ENCODE peak calls at places on chromosomes 7 and 10, in six cellular contexts. One of them, this sample, is unnamed. For H3K4me1, the result is how much of the 10 kb centered on the place peaks cover.

GRCh38 chr7:5779108-5779507 is 2.4 kb downstream of the RNF216 start:
- DNase-seq in colonic mucosa: no peak
- DNase-seq in fibroblast of lung: no peak
- DNase-seq in mammary epithelial cell: no peak
- DNase-seq in HCT116: no peak
- DNase-seq in ovary: no peak
- DNase-seq in this sample: no peak

GRCh38 chr7:148156248-148156647 is 434.3 kb upstream of the C7orf33 start:
- DNase-seq in colonic mucosa: no peak
- DNase-seq in fibroblast of lung: no peak
- DNase-seq in mammary epithelial cell: no peak
- DNase-seq in HCT116: no peak
- DNase-seq in ovary: no peak
- DNase-seq in this sample: no peak

GRCh38 chr10:49161411-49161997 is 26.7 kb downstream of the TMEM273 start:
- DNase-seq in colonic mucosa: no peak
- DNase-seq in fibroblast of lung: peak
- DNase-seq in mammary epithelial cell: peak
- DNase-seq in HCT116: no peak
- DNase-seq in ovary: no peak
- DNase-seq in this sample: no peak

GRCh38 chr7:102230593-102230992 is 56.1 kb upstream of the SH2B2 start:
- DNase-seq in colonic mucosa: no peak
- DNase-seq in fibroblast of lung: peak
- DNase-seq in mammary epithelial cell: peak
- DNase-seq in HCT116: no peak
- DNase-seq in ovary: no peak
- DNase-seq in this sample: no peak

GRCh38 chr7:34844936-34845665 is 187.1 kb downstream of the NPSR1 start:
- DNase-seq in colonic mucosa: no peak
- DNase-seq in fibroblast of lung: no peak
- DNase-seq in mammary epithelial cell: no peak
- DNase-seq in HCT116: no peak
- DNase-seq in ovary: no peak
- DNase-seq in this sample: no peak

GRCh38 chr7:131272086-131272485 is 55.6 kb upstream of the MKLN1 start:
- DNase-seq in colonic mucosa: no peak
- DNase-seq in fibroblast of lung: no peak
- DNase-seq in mammary epithelial cell: no peak
- DNase-seq in HCT116: no peak
- DNase-seq in ovary: no peak
- DNase-seq in this sample: no peak

GRCh38 chr10:65941098-65941655 is 984.7 kb upstream of the LRRTM3 start:
- DNase-seq in colonic mucosa: no peak
- DNase-seq in fibroblast of lung: no peak
- DNase-seq in mammary epithelial cell: no peak
- DNase-seq in HCT116: no peak
- DNase-seq in ovary: no peak
- DNase-seq in this sample: no peak

GRCh38 chr10:92757066-92757716 is 67.4 kb downstream of the HHEX start:
- DNase-seq in colonic mucosa: peak
- DNase-seq in fibroblast of lung: peak
- DNase-seq in mammary epithelial cell: peak
- DNase-seq in HCT116: peak
- DNase-seq in ovary: peak
- DNase-seq in this sample: peak

GRCh38 chr7:57646901-57647246 is 196.9 kb downstream of the ZNF716 start:
- DNase-seq in colonic mucosa: no peak
- DNase-seq in fibroblast of lung: no peak
- DNase-seq in mammary epithelial cell: no peak
- DNase-seq in HCT116: no peak
- DNase-seq in ovary: no peak
- DNase-seq in this sample: no peak

GRCh38 chr7:7870590-7870989 is 98.0 kb upstream of the GLCCI1 start:
- DNase-seq in colonic mucosa: no peak
- DNase-seq in fibroblast of lung: no peak
- DNase-seq in mammary epithelial cell: no peak
- DNase-seq in HCT116: no peak
- DNase-seq in ovary: no peak
- DNase-seq in this sample: no peak

GRCh38 chr7:86745019-86745745 is 101.5 kb downstream of the GRM3 start:
- DNase-seq in colonic mucosa: no peak
- DNase-seq in fibroblast of lung: no peak
- DNase-seq in mammary epithelial cell: no peak
- DNase-seq in HCT116: no peak
- DNase-seq in ovary: no peak
- DNase-seq in this sample: no peak

GRCh38 chr7:3157541-3158287 is 114.0 kb upstream of the CARD11 start:
- DNase-seq in colonic mucosa: no peak
- DNase-seq in fibroblast of lung: no peak
- DNase-seq in mammary epithelial cell: no peak
- DNase-seq in HCT116: no peak
- DNase-seq in ovary: no peak
- DNase-seq in this sample: no peak

GRCh38 chr7:139850906-139851305 is 21.8 kb downstream of the TBXAS1 start:
- DNase-seq in colonic mucosa: no peak
- DNase-seq in fibroblast of lung: peak
- DNase-seq in mammary epithelial cell: no peak
- DNase-seq in HCT116: no peak
- DNase-seq in ovary: no peak
- DNase-seq in this sample: no peak

GRCh38 chr10:129096340-129096984 is 370.6 kb upstream of the MGMT start:
- DNase-seq in colonic mucosa: no peak
- DNase-seq in fibroblast of lung: peak
- DNase-seq in mammary epithelial cell: no peak
- DNase-seq in HCT116: no peak
- DNase-seq in ovary: no peak
- DNase-seq in this sample: peak

GRCh38 chr7:7757576-7757975 is 39.2 kb upstream of the RPA3 start:
- DNase-seq in colonic mucosa: no peak
- DNase-seq in fibroblast of lung: no peak
- DNase-seq in mammary epithelial cell: no peak
- DNase-seq in HCT116: no peak
- DNase-seq in ovary: no peak
- DNase-seq in this sample: no peak

GRCh38 chr7:84294907-84295455 is 100.4 kb upstream of the SEMA3A start:
- DNase-seq in colonic mucosa: no peak
- DNase-seq in fibroblast of lung: no peak
- DNase-seq in mammary epithelial cell: no peak
- DNase-seq in HCT116: no peak
- DNase-seq in ovary: no peak
- DNase-seq in this sample: no peak

GRCh38 chr7:4549681-4550080 is 132.4 kb upstream of the FOXK1 start:
- DNase-seq in colonic mucosa: no peak
- DNase-seq in fibroblast of lung: no peak
- DNase-seq in mammary epithelial cell: no peak
- DNase-seq in HCT116: no peak
- DNase-seq in ovary: no peak
- DNase-seq in this sample: no peak

GRCh38 chr7:74584160-74584954 is 73.2 kb upstream of the GTF2I start:
- DNase-seq in colonic mucosa: peak
- DNase-seq in fibroblast of lung: no peak
- DNase-seq in mammary epithelial cell: no peak
- DNase-seq in HCT116: no peak
- DNase-seq in ovary: no peak
- DNase-seq in this sample: no peak

GRCh38 chr7:78226059-78226658 is 427.6 kb downstream of the PHTF2 start:
- DNase-seq in colonic mucosa: peak
- DNase-seq in fibroblast of lung: peak
- DNase-seq in mammary epithelial cell: peak
- DNase-seq in HCT116: peak
- DNase-seq in ovary: peak
- DNase-seq in this sample: no peak

GRCh38 chr7:50073093-50073492 is 20.0 kb downstream of the ZPBP start:
- DNase-seq in colonic mucosa: no peak
- DNase-seq in fibroblast of lung: no peak
- DNase-seq in mammary epithelial cell: no peak
- DNase-seq in HCT116: no peak
- DNase-seq in ovary: no peak
- DNase-seq in this sample: no peak

GRCh38 chr7:50068850-50069551 is 24.0 kb downstream of the ZPBP start:
- DNase-seq in colonic mucosa: peak
- DNase-seq in fibroblast of lung: no peak
- DNase-seq in mammary epithelial cell: peak
- DNase-seq in HCT116: peak
- DNase-seq in ovary: no peak
- DNase-seq in this sample: no peak

GRCh38 chr7:50069613-50070012 is 23.4 kb downstream of the ZPBP start:
- DNase-seq in colonic mucosa: no peak
- DNase-seq in fibroblast of lung: no peak
- DNase-seq in mammary epithelial cell: peak
- DNase-seq in HCT116: no peak
- DNase-seq in ovary: no peak
- DNase-seq in this sample: no peak

GRCh38 chr7:50068026-50068425 is 25.0 kb downstream of the ZPBP start:
- DNase-seq in colonic mucosa: peak
- DNase-seq in fibroblast of lung: no peak
- DNase-seq in mammary epithelial cell: peak
- DNase-seq in HCT116: peak
- DNase-seq in ovary: no peak
- DNase-seq in this sample: no peak
- H3K4me3 ChIP-seq in colonic mucosa: no peak
- H3K4me3 ChIP-seq in fibroblast of lung: no peak
- H3K4me3 ChIP-seq in mammary epithelial cell: no peak
- H3K4me3 ChIP-seq in HCT116: no peak
- H3K4me3 ChIP-seq in ovary: no peak
- H3K4me3 ChIP-seq in this sample: peak

DNA sequence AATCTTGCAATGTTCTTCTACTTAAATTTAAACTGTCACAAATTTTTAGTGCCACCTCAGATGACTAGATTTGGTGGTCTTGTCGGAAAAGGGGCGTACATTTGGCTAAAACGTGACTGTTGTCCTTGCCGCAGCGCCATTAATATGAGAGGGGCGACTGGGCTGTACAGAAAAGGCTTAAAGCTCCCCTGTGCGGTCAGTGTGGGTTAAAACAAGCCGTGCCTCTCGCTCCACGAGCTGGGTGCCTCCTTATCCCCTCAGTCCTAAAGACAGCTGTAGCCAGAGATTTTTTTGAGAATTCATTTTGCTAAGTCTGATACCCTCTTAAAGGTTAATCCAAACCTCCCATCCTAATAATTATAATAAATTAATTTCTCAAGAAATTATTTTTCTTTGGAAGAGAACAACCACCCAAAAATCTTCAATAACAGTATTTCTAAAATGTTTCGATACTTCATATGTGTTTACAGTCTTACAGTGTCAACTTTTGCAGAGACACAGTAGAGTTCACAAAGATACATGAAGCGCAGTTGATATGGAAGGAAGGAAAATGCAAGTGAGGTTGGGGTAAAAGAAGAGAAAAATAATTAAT is 68.6 kb downstream of the C7orf25 start:
- DNase-seq in colonic mucosa: peak
- DNase-seq in fibroblast of lung: peak
- DNase-seq in mammary epithelial cell: no peak
- DNase-seq in HCT116: peak
- DNase-seq in ovary: peak
- DNase-seq in this sample: no peak
- TF ChIP-seq CTCF in colonic mucosa: peak
- TF ChIP-seq CTCF in fibroblast of lung: peak
- TF ChIP-seq CTCF in mammary epithelial cell: peak
- TF ChIP-seq CTCF in HCT116: peak
- TF ChIP-seq CTCF in ovary: peak
- TF ChIP-seq CTCF in this sample: peak

GRCh38 chr7:107933386-107934013 is 42.5 kb downstream of the DLD start:
- DNase-seq in colonic mucosa: no peak
- DNase-seq in fibroblast of lung: no peak
- DNase-seq in mammary epithelial cell: no peak
- DNase-seq in HCT116: no peak
- DNase-seq in ovary: no peak
- DNase-seq in this sample: no peak
- H3K4me1 ChIP-seq in colonic mucosa: under half
- H3K4me1 ChIP-seq in fibroblast of lung: under half
- H3K4me1 ChIP-seq in mammary epithelial cell: under half
- H3K4me1 ChIP-seq in HCT116: under half
- H3K4me1 ChIP-seq in ovary: under half
- H3K4me1 ChIP-seq in this sample: under half

DNA sequence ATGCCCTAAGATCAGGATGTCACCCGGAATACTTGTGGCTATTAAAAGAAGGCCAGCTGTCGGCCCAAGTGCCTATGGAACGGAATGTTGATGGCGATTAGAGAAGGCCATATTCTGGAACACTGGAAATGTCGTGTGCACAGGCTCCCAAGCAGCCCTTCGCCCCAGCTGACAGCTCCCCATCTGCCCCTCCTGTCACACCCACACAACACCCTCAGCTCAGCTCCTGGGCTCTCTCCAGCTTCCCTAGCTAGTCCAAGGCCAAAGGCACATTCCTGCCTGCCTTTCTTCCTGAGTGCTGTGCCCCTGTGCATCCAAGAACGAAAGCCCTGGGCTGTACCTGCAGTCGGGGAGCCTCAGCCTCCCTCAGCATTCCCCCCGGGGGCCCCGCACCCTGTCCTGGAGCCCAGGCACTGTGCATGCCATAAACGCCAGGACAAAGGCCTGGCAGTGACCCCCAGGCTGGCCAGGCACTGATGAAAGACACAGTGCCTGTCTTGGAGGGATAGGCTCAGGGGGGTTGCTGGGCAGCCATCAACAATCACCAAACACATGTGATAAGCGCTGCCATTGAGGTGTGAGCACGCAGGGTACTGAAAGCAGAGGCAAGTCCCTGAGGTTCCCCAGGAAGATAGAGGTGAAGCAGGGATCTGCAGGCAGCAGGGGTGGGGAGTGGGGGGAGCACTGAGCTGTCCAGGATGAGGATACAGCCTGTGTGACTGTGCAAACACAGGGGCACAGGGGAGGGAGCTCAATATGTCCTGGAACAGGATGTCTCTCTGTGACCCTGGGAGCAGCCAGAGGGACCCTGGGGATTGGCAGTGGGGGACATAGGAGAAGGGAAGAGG is 3.7 kb upstream of the LDB3 start:
- DNase-seq in colonic mucosa: no peak
- DNase-seq in fibroblast of lung: no peak
- DNase-seq in mammary epithelial cell: no peak
- DNase-seq in HCT116: no peak
- DNase-seq in ovary: no peak
- DNase-seq in this sample: no peak
- H3K4me3 ChIP-seq in colonic mucosa: no peak
- H3K4me3 ChIP-seq in fibroblast of lung: no peak
- H3K4me3 ChIP-seq in mammary epithelial cell: no peak
- H3K4me3 ChIP-seq in HCT116: no peak
- H3K4me3 ChIP-seq in ovary: no peak
- H3K4me3 ChIP-seq in this sample: no peak

This sample was measured in thoracic aorta.